ENCODE peak calls at places on chromosomes 3 and 15, in four cellular contexts. B is mesendoderm, T is epithelial cell of esophagus, I is heart left ventricle. W is an unnamed sample.

GRCh38 chr3:25836579-25836978 is 46.7 kb downstream of the OXSM start:
- DNase-seq in B (no peak), T (no peak), I (no peak), W (no peak)

GRCh38 chr3:60594025-60594424 is 657.2 kb downstream of the FHIT start:
- DNase-seq in B (no peak), T (peak; percentile 94), I (peak; percentile 68), W (peak; percentile 83)

GRCh38 chr3:16297991-16298885 is 33.2 kb downstream of the OXNAD1 start:
- DNase-seq in B (no peak), T (no peak), I (no peak), W (no peak)

GRCh38 chr3:51974963-51975856 is at the start of gene ABHD14A:
- DNase-seq in B (peak; percentile 61), T (peak; percentile 77), I (peak; percentile 77), W (peak; percentile 81)

GRCh38 chr15:66789029-66790025 is 87.3 kb downstream of the SMAD6 start:
- DNase-seq in B (peak; percentile 83), T (peak; percentile 52), I (peak; percentile 66), W (peak; percentile 75)

GRCh38 chr15:69031013-69032001 is 16.8 kb downstream of the NOX5 start:
- DNase-seq in B (peak; percentile 80), T (peak; percentile 65), I (peak; percentile 44), W (no peak)

GRCh38 chr3:157087398-157088132 is 72.4 kb downstream of the CCNL1 start:
- DNase-seq in B (no peak), T (peak; percentile 71), I (no peak), W (no peak)

GRCh38 chr3:184765730-184766074 is 46.3 kb upstream of the VPS8 start:
- DNase-seq in B (no peak), T (peak; percentile 99), I (no peak), W (no peak)

GRCh38 chr15:23438816-23439466 is 8.1 kb downstream of the GOLGA6L2 start:
- DNase-seq in B (no peak), T (no peak), I (no peak), W (no peak)

GRCh38 chr3:113668015-113668414 is 28.4 kb downstream of the USF3 start:
- DNase-seq in B (no peak), T (no peak), I (no peak), W (no peak)

GRCh38 chr15:94509259-94509658 is 277.9 kb downstream of the MCTP2 start:
- DNase-seq in B (no peak), T (no peak), I (no peak), W (no peak)

GRCh38 chr3:53730565-53730964 is 115.7 kb downstream of the CHDH start:
- DNase-seq in B (no peak), T (no peak), I (peak; percentile 68), W (no peak)

GRCh38 chr3:194042947-194043346 is 93.0 kb upstream of the HES1 start:
- DNase-seq in B (no peak), T (peak; percentile 63), I (no peak), W (no peak)

GRCh38 chr15:67311751-67312150 is 57.2 kb downstream of the IQCH start:
- DNase-seq in B (no peak), T (no peak), I (no peak), W (no peak)

GRCh38 chr3:14803981-14804834 is 14.6 kb upstream of the FGD5 start:
- DNase-seq in B (peak; percentile 55), T (no peak), I (peak; percentile 73), W (no peak)

GRCh38 chr3:84108442-84108971 is 850.3 kb upstream of the CADM2 start:
- DNase-seq in B (peak; percentile 76), T (peak; percentile 91), I (no peak), W (no peak)

GRCh38 chr3:123430266-123430665 is 18.6 kb downstream of the ADCY5 start:
- DNase-seq in B (no peak), T (no peak), I (no peak), W (no peak)

GRCh38 chr15:92438471-92438870 is 44.8 kb downstream of the ST8SIA2 start:
- DNase-seq in B (no peak), T (no peak), I (no peak), W (no peak)

GRCh38 chr3:151816091-151816604 is 2.2 kb downstream of the AADAC start:
- DNase-seq in B (peak; percentile 26), T (peak; percentile 96), I (no peak), W (no peak)

GRCh38 chr3:99325407-99325806 is 313.0 kb upstream of the COL8A1 start:
- DNase-seq in B (no peak), T (peak; percentile 37), I (no peak), W (no peak)

GRCh38 chr15:89138999-89139612 is 50.9 kb downstream of the ABHD2 start:
- DNase-seq in B (no peak), T (no peak), I (peak; percentile 42), W (no peak)

GRCh38 chr3:170641510-170642236 is 55.8 kb upstream of the SLC7A14 start:
- DNase-seq in B (no peak), T (no peak), I (no peak), W (no peak)

GRCh38 chr3:99021466-99021865 is 120.0 kb upstream of the DCBLD2 start:
- DNase-seq in B (no peak), T (no peak), I (no peak), W (no peak)

W was measured in sciatic nerve.